ENCODE peak calls at places on chromosomes 12 and 14, in seven cellular contexts. N is MM.1S, F is mammary epithelial cell, R is SK-N-SH, W is H9, Z is colonic mucosa, C is fibroblast of lung. A is an unnamed sample. For H3K4me1, the result is how much of the 10 kb centered on the place peaks cover.

GRCh38 chr14:95870772-95871171 is 5.9 kb upstream of the TUNAR start:
- DNase-seq in N (no peak), F (no peak), R (no peak), W (no peak), Z (no peak), C (no peak), A (no peak)

GRCh38 chr14:56087824-56088571 is 30.2 kb upstream of the PELI2 start:
- DNase-seq in N (no peak), F (no peak), R (no peak), W (no peak), Z (no peak), C (peak), A (no peak)

GRCh38 chr14:19941668-19942067 is 11.0 kb downstream of the OR4K1 start:
- DNase-seq in N (no peak), F (no peak), R (no peak), W (no peak), Z (no peak), C (no peak), A (no peak)

GRCh38 chr12:129296636-129297035 is 443.4 kb downstream of the GLT1D1 start:
- DNase-seq in N (no peak), F (no peak), R (no peak), W (no peak), Z (no peak), C (peak), A (no peak)

GRCh38 chr14:99241314-99242035 is 30.5 kb downstream of the BCL11B start:
- DNase-seq in N (no peak), F (no peak), R (no peak), W (no peak), Z (no peak), C (no peak), A (no peak)

GRCh38 chr12:48777501-48778400 is 11.1 kb downstream of the ADCY6 start:
- DNase-seq in N (no peak), F (no peak), R (no peak), W (peak), Z (no peak), C (no peak), A (no peak)

GRCh38 chr14:50222061-50222613 is 9.2 kb downstream of the SOS2 start:
- DNase-seq in N (no peak), F (no peak), R (no peak), W (no peak), Z (no peak), C (peak), A (no peak)

GRCh38 chr14:50773632-50774541 is 57.1 kb downstream of the NIN start:
- DNase-seq in N (no peak), F (peak), R (peak), W (peak), Z (peak), C (peak), A (peak)

GRCh38 chr12:47686645-47687240 is 19.1 kb downstream of the RPAP3 start:
- DNase-seq in N (peak), F (peak), R (peak), W (no peak), Z (no peak), C (peak), A (no peak)

GRCh38 chr12:47419500-47419899 is 286.3 kb downstream of the RPAP3 start:
- DNase-seq in N (no peak), F (peak), R (no peak), W (no peak), Z (no peak), C (peak), A (no peak)

GRCh38 chr14:63933701-63934100 is 80.9 kb downstream of the SYNE2 start:
- DNase-seq in N (no peak), F (peak), R (no peak), W (no peak), Z (no peak), C (no peak), A (no peak)

GRCh38 chr14:41137741-41138140 is 468.9 kb upstream of the LRFN5 start:
- DNase-seq in N (no peak), F (peak), R (no peak), W (no peak), Z (no peak), C (no peak), A (no peak)

GRCh38 chr14:100653409-100653808 is 66.2 kb upstream of the BEGAIN start:
- DNase-seq in N (no peak), F (no peak), R (peak), W (peak), Z (no peak), C (no peak), A (no peak)

GRCh38 chr12:31629756-31630732 is 29.4 kb upstream of the ETFBKMT start:
- DNase-seq in N (no peak), F (no peak), R (no peak), W (no peak), Z (no peak), C (peak), A (no peak)

GRCh38 chr12:53714004-53714403 is 13.2 kb downstream of the CALCOCO1 start:
- DNase-seq in N (no peak), F (no peak), R (no peak), W (no peak), Z (no peak), C (no peak), A (no peak)
- H3K4me1 ChIP-seq in N (under half), F (under half), R (under half), W (under half), Z (under half), C (under half), A (under half)

GRCh38 chr12:30100736-30101135 is 317.0 kb upstream of the TMTC1 start:
- DNase-seq in N (no peak), F (no peak), R (no peak), W (no peak), Z (no peak), C (peak), A (no peak)
- TF ChIP-seq CTCF in N (no peak), F (no peak), R (no peak), W (no peak), Z (no peak), C (no peak), A (no peak)

GRCh38 chr14:22600027-22600426 is 1.9 kb downstream of the ABHD4 start:
- DNase-seq in N (peak), F (no peak), R (no peak), W (no peak), Z (no peak), C (no peak), A (no peak)

GRCh38 chr14:22598099-22598895 is at the start of gene ABHD4:
- DNase-seq in N (peak), F (peak), R (peak), W (peak), Z (peak), C (peak), A (no peak)

GRCh38 chr14:22597771-22598098 is 365 bp upstream of the ABHD4 start:
- DNase-seq in N (no peak), F (no peak), R (no peak), W (no peak), Z (no peak), C (no peak), A (no peak)

GRCh38 chr14:22598896-22599244 is 770 bp downstream of the ABHD4 start:
- DNase-seq in N (peak), F (peak), R (no peak), W (no peak), Z (peak), C (peak), A (no peak)

GRCh38 chr14:22599349-22599748 is 1.2 kb downstream of the ABHD4 start:
- DNase-seq in N (peak), F (no peak), R (no peak), W (no peak), Z (no peak), C (no peak), A (no peak)
- H3K9ac ChIP-seq in N (peak), F (peak), R (peak), W (peak), Z (no peak), C (peak), A (peak)

DNA sequence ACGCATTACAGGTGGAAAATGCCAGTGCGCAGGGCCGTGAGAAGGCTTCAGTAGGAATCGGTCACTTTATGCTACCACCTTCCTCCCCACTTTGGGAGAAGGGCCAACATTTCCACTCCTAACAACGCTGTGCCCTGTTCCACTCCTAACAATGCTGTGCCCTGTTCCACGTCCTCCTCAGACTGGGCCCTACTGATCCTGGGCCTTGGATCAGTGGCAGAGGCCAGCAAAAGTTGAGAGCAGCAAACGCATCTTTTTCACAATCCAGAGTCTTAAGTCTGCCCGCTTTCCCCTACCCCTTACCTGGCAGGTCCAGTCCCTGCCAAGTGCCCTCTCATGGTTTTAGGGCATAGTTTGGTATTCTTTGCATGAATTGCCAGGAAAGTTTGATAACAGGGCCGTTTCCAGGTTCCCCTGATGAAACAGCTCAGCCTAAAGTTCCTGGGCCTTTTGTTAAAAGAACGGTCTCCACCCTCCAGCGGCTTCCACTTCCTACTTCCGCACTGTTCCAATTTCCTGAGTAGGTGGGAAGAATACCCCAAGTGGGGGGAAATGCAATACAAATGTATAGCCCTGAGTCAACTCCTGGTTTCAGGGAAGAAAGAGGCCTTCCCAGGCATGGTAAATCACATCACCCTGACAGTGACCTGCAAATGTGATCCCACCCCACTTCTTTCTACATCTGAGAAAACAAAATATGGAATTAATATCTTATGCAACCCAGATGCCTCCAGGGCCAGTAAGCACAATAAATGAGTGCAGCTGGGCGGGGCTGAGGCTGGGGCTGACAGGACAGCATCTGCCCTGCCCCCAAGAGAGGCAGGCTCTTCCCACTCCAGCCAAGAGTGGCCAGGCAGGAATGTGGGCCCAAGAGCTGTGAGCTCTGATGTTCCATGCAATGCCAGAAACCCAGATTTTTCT is 15.0 kb downstream of the KCTD10 start:
- DNase-seq in N (no peak), F (peak), R (peak), W (no peak), Z (peak), C (peak), A (peak)
- H3K4me1 ChIP-seq in N (under half), F (under half), R (half or more), W (under half), Z (under half), C (half or more), A (under half)

GRCh38 chr12:28172434-28173030 is 17.7 kb upstream of the CCDC91 start:
- DNase-seq in N (peak), F (peak), R (peak), W (peak), Z (peak), C (peak), A (no peak)
- TF ChIP-seq CTCF in N (peak), F (peak), R (peak), W (peak), Z (peak), C (peak), A (peak)

DNA sequence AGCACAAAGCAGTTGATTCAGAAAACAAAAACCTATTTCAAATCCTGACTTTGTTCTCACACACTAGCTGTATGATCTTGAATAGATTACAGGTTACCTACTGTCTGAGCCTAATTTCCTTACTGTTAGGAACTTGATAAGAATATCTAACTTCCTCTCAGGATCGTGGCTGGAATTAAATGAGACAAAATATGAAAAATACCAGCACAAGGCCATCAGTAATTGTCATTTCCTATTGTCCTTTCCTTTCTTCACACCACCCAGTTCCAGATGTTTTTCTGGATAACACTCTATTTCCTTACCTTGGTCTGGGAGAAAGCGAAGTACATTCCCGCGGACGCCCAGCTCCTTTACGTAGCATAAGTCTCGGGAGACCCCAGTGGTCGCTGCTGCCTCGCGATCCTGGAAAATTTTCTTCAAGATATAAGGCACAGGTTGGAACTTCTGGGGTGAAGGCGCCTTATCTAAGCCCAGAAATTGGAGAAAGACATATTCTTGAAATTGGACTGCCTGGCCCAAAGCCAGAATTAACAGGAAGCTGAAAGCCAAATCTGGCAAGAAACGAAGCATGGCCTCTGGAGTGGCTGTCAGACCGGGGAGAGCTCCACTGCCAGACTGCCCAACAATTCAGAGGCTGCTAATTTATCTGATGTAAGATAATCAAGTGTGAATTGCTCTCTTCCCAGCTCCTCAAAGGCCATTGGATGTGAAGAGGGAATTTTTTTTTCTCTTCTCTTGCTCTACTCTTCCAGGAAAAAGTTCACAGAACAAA is at the start of gene GDF3:
- DNase-seq in N (no peak), F (no peak), R (no peak), W (no peak), Z (peak), C (no peak), A (no peak)
- H3K9ac ChIP-seq in N (no peak), F (no peak), R (no peak), W (no peak), Z (no peak), C (no peak), A (no peak)

GRCh38 chr12:6222009-6222702 is 22.0 kb downstream of the CD9 start:
- DNase-seq in N (no peak), F (no peak), R (no peak), W (no peak), Z (peak), C (peak), A (no peak)

GRCh38 chr12:6216581-6216980 is 16.4 kb downstream of the CD9 start:
- DNase-seq in N (no peak), F (no peak), R (no peak), W (no peak), Z (no peak), C (no peak), A (no peak)

GRCh38 chr12:6221146-6221545 is 20.9 kb downstream of the CD9 start:
- DNase-seq in N (no peak), F (no peak), R (no peak), W (no peak), Z (no peak), C (no peak), A (no peak)

GRCh38 chr12:6218526-6218925 is 18.3 kb downstream of the CD9 start:
- DNase-seq in N (peak), F (peak), R (no peak), W (no peak), Z (no peak), C (no peak), A (no peak)

DNA sequence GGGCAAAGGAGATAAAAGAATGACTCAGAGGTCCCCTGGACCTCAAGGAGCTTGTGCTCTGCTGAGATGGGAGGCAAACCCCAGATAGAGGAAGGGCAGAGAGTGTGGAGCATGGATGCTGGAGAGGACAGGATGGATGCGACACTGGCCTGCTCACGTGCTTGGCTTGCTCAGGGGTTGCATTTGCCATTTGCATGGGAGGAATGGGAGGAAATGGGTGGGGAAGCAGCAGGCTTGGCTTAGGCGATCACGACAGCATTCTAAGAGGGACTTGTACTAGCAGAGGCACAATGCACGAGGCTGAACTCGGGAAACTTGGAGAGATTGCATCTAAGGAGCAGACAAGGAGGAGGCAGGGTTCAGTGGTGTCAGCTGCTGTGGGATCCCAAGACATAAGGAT is 19.8 kb downstream of the CD9 start:
- DNase-seq in N (no peak), F (no peak), R (no peak), W (peak), Z (no peak), C (no peak), A (no peak)
- H3K4me1 ChIP-seq in N (under half), F (half or more), R (under half), W (under half), Z (under half), C (under half), A (half or more)

GRCh38 chr12:6493580-6494350 is at the start of gene NCAPD2:
- DNase-seq in N (peak), F (peak), R (peak), W (peak), Z (peak), C (peak), A (no peak)
- TF ChIP-seq CTCF in N (peak), F (peak), R (peak), W (no peak), Z (peak), C (peak), A (no peak)

GRCh38 chr14:105388976-105389375 is 9.4 kb upstream of the TEX22 start:
- DNase-seq in N (no peak), F (no peak), R (no peak), W (no peak), Z (no peak), C (no peak), A (no peak)

GRCh38 chr14:105390849-105391500 is 7.4 kb upstream of the TEX22 start:
- DNase-seq in N (no peak), F (no peak), R (no peak), W (no peak), Z (no peak), C (no peak), A (no peak)

GRCh38 chr14:105389534-105389933 is 8.8 kb upstream of the TEX22 start:
- DNase-seq in N (no peak), F (no peak), R (no peak), W (no peak), Z (no peak), C (no peak), A (no peak)

GRCh38 chr14:105391541-105391940 is 6.8 kb upstream of the TEX22 start:
- DNase-seq in N (no peak), F (no peak), R (no peak), W (no peak), Z (no peak), C (no peak), A (no peak)

DNA sequence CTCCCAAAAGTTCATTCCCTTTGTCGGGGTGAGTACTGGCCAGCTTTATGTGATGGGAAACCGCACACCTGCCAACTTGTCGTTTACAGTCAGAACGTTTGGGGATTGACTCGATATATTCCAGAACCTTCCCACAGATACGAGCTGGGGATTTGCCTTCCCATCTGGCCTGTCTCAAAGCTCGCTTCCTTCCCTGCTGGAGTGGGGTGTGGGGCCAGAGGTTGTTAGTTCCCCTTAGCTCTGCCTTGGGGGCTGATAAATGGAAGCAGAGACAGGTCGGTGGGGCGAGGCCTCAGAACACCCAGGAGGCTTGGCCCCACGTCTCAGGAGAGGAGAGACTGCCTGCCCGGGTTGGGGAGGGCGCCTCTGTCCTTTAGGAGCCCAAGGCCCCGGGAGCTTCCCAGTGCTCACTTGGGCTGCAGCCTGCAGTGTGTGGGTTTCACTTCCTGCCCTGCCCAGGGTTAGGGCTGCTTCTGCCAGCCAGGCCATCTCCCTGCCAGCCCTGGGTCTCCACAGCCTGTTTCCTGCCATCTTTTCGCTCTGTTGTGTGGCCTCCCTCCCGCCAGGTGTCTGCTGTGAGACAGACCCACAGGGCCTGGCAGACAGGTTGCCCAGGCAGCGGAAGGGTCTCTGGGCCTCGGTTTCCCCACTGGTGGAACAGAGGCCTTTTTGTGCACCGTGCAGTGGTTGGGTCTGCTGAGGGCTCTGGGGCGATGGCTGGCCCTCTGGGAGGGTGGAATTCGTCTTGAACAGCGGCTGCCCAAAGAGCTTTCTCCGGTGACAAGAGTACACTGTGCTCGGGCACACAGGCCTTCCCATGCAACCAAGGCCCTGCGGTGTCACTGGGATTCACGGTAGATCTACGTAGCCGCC is 8.1 kb upstream of the TEX22 start:
- DNase-seq in N (peak), F (no peak), R (no peak), W (no peak), Z (no peak), C (no peak), A (no peak)
- H3K9ac ChIP-seq in N (no peak), F (no peak), R (no peak), W (no peak), Z (no peak), C (no peak), A (no peak)

GRCh38 chr14:24874514-24875202 is 175.3 kb downstream of the STXBP6 start:
- DNase-seq in N (no peak), F (no peak), R (no peak), W (no peak), Z (no peak), C (no peak), A (no peak)
- H3K4me1 ChIP-seq in N (under half), F (under half), R (under half), W (under half), Z (under half), C (under half), A (under half)